ENCODE peak calls at places on chromosomes 3 and 15, in seven cellular contexts. D is kidney epithelial cell; F is astrocyte; T is heart right ventricle; A is fibroblast of the aortic adventitia; C is sigmoid colon; H is CD8-positive, alpha-beta T cell. I is an unnamed sample.
A peak's percentile ranks its signal among the peaks of the same experiment; 100 is the strongest.

GRCh38 chr3:13540332-13540995 is 8.5 kb upstream of the FBLN2 start:
- DNase-seq in D (no peak), F (no peak), T (no peak), A (peak; percentile 55), C (peak; percentile 81), H (no peak), I (no peak)

GRCh38 chr3:71543371-71544016 is 40.0 kb downstream of the FOXP1 start:
- DNase-seq in D (no peak), F (no peak), T (no peak), A (no peak), C (no peak), H (no peak), I (no peak)

GRCh38 chr3:9732080-9732752 is 681 bp downstream of the BRPF1 start:
- DNase-seq in D (no peak), F (no peak), T (no peak), A (no peak), C (no peak), H (peak; percentile 40), I (no peak)

GRCh38 chr15:93382196-93382820 is 293.3 kb upstream of the RGMA start:
- DNase-seq in D (no peak), F (no peak), T (no peak), A (no peak), C (no peak), H (no peak), I (no peak)

GRCh38 chr3:183301937-183302580 is 49.0 kb downstream of the B3GNT5 start:
- DNase-seq in D (no peak), F (no peak), T (no peak), A (no peak), C (no peak), H (no peak), I (no peak)

GRCh38 chr3:143171656-143172055 is 52.1 kb downstream of the CHST2 start:
- DNase-seq in D (no peak), F (peak; percentile 68), T (no peak), A (peak; percentile 49), C (no peak), H (no peak), I (no peak)

GRCh38 chr3:43477600-43477999 is 144.2 kb downstream of the ANO10 start:
- DNase-seq in D (no peak), F (no peak), T (peak; percentile 52), A (no peak), C (no peak), H (peak; percentile 72), I (no peak)

GRCh38 chr3:187136936-187137335 is 2.4 kb downstream of the RPL39L start:
- DNase-seq in D (peak; percentile 28), F (peak; percentile 45), T (no peak), A (peak; percentile 42), C (no peak), H (no peak), I (no peak)

GRCh38 chr15:55789066-55789660 is 46.2 kb upstream of the PRTG start:
- DNase-seq in D (no peak), F (no peak), T (peak; percentile 24), A (no peak), C (no peak), H (peak; percentile 56), I (no peak)

GRCh38 chr3:161217496-161217895 is 3.6 kb upstream of the NMD3 start:
- DNase-seq in D (no peak), F (no peak), T (peak; percentile 50), A (no peak), C (no peak), H (no peak), I (no peak)

GRCh38 chr3:43418601-43419272 is 132.4 kb downstream of the SNRK start:
- DNase-seq in D (peak; percentile 58), F (peak; percentile 71), T (peak; percentile 62), A (peak; percentile 71), C (no peak), H (no peak), I (no peak)

GRCh38 chr3:152879790-152880174 is 44.9 kb downstream of the P2RY1 start:
- DNase-seq in D (no peak), F (no peak), T (no peak), A (no peak), C (no peak), H (no peak), I (no peak)

GRCh38 chr3:125443923-125444322 is 68.8 kb upstream of the ZNF148 start:
- DNase-seq in D (no peak), F (peak; percentile 79), T (no peak), A (peak; percentile 78), C (no peak), H (no peak), I (peak; percentile 84)

GRCh38 chr3:3802021-3802420 is 2.8 kb downstream of the LRRN1 start:
- DNase-seq in D (no peak), F (no peak), T (no peak), A (no peak), C (no peak), H (no peak), I (no peak)

GRCh38 chr3:16668776-16669545 is 63.7 kb upstream of the DAZL start:
- DNase-seq in D (no peak), F (no peak), T (no peak), A (no peak), C (no peak), H (no peak), I (no peak)

GRCh38 chr3:141845407-141846049 is 30.9 kb upstream of the ATP1B3 start:
- DNase-seq in D (no peak), F (no peak), T (no peak), A (no peak), C (no peak), H (peak; percentile 48), I (no peak)

GRCh38 chr3:4588410-4588809 is 95.3 kb downstream of the ITPR1 start:
- DNase-seq in D (no peak), F (peak; percentile 62), T (no peak), A (peak; percentile 16), C (peak; percentile 72), H (no peak), I (peak; percentile 3)

GRCh38 chr3:197050511-197050910 is 20.9 kb upstream of the MELTF start:
- DNase-seq in D (no peak), F (no peak), T (no peak), A (no peak), C (no peak), H (no peak), I (no peak)

GRCh38 chr3:39147711-39148115 is 5.7 kb downstream of the CSRNP1 start:
- DNase-seq in D (no peak), F (peak; percentile 30), T (peak; percentile 63), A (no peak), C (no peak), H (no peak), I (no peak)

GRCh38 chr3:158658889-158659288 is 13.6 kb downstream of the LXN start:
- DNase-seq in D (no peak), F (no peak), T (no peak), A (no peak), C (no peak), H (no peak), I (no peak)

GRCh38 chr3:23590424-23590823 is 215.3 kb upstream of the UBE2E1 start:
- DNase-seq in D (no peak), F (no peak), T (no peak), A (no peak), C (no peak), H (no peak), I (no peak)

GRCh38 chr3:172135185-172135584 is 95.8 kb downstream of the FNDC3B start:
- DNase-seq in D (no peak), F (no peak), T (no peak), A (no peak), C (no peak), H (no peak), I (no peak)
- H3K4me3 ChIP-seq in D (no peak overlapping the region), F (no peak overlapping the region), T (no peak overlapping the region), A (no peak overlapping the region), C (no peak overlapping the region), H (no peak overlapping the region), I (no peak overlapping the region)

GRCh38 chr3:111610189-111610588 is 15.0 kb upstream of the ZBED2 start:
- DNase-seq in D (no peak), F (peak; percentile 44), T (no peak), A (no peak), C (no peak), H (peak; percentile 42), I (no peak)
- H3K4me3 ChIP-seq in D (no peak overlapping the region), F (no peak overlapping the region), T (no peak overlapping the region), A (no peak overlapping the region), C (no peak overlapping the region), H (no peak overlapping the region), I (no peak overlapping the region)

DNA sequence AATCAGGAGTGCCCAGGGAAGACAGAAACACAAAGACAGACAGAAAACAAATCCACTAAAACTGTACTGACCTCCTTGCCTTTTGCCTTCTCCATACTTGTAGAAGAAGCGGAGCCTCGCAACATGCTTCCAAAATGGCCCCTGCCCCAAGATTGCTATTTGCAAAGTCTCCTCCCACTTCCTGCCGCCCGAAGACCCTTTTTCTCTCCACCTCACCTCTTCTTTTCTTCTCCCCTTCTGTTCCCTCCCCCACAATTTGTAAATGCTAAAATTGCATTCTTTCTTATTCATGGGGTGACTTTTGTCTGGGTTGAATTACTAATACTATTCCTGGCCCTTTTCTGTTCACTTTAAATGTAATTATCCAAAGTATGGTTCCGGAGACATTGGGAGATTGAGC is at the start of gene DPPA4:
- DNase-seq in D (no peak), F (no peak), T (no peak), A (no peak), C (no peak), H (no peak), I (no peak)
- H3K4me3 ChIP-seq in D (no peak within 1 kb of the TSS), F (peak within 1 kb of the TSS; percentile 67), T (peak within 1 kb of the TSS; percentile 24), A (no peak within 1 kb of the TSS), C (peak within 1 kb of the TSS; percentile 34), H (peak within 1 kb of the TSS; percentile 31), I (no peak within 1 kb of the TSS)

DNA sequence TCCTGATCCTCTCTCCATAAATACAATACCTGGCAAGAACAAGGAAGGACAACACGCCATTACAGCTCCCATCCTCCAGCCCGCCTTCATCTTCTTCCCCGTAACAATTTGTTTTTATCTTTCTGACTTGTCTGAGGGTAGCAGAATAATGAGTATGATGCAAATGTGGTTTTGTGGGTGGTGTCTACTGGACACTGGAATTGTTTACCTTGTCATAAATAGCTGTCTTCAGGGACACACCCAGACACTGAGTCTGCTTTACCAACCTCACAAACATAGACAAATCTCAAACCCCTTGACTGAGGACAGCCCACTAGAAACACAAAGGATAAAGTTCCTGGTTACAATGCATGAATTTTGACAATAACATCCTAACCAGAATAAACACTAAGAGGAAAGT is 13.4 kb downstream of the WDR72 start:
- DNase-seq in D (no peak), F (no peak), T (no peak), A (no peak), C (no peak), H (no peak), I (no peak)
- H3K4me3 ChIP-seq in D (no peak overlapping the region), F (no peak overlapping the region), T (no peak overlapping the region), A (no peak overlapping the region), C (no peak overlapping the region), H (no peak overlapping the region), I (no peak overlapping the region)

GRCh38 chr3:50515565-50516047 is 12.2 kb upstream of the CACNA2D2 start:
- DNase-seq in D (no peak), F (no peak), T (peak; percentile 50), A (no peak), C (no peak), H (no peak), I (no peak)
- H3K4me3 ChIP-seq in D (no peak overlapping the region), F (no peak overlapping the region), T (peak overlapping the region; percentile 19), A (no peak overlapping the region), C (peak overlapping the region; percentile 23), H (no peak overlapping the region), I (no peak overlapping the region)

I was measured in AG04449.